ENCODE peak calls at places on chromosomes 7 and 10, in four cellular contexts. X is heart left ventricle, B is breast epithelium, U is adrenal gland. J is an unnamed sample.
A peak's percentile ranks its signal among the peaks of the same experiment; 100 is the strongest.

GRCh38 chr10:124145109-124145860 is 51.9 kb upstream of the CHST15 start:
- DNase-seq in X (peak; percentile 80), B (no peak), U (peak; percentile 41), J (no peak)

GRCh38 chr10:49205206-49205605 is 17.0 kb upstream of the TMEM273 start:
- DNase-seq in X (no peak), B (no peak), U (no peak), J (no peak)

GRCh38 chr7:94823952-94824351 is 83.4 kb upstream of the PPP1R9A start:
- DNase-seq in X (no peak), B (no peak), U (no peak), J (peak; percentile 1)

GRCh38 chr10:131109746-131110145 is 201.8 kb downstream of the TCERG1L start:
- DNase-seq in X (no peak), B (no peak), U (no peak), J (no peak)

GRCh38 chr10:102674566-102674965 is 30.3 kb downstream of the TRIM8 start:
- DNase-seq in X (no peak), B (no peak), U (no peak), J (no peak)

GRCh38 chr10:124221356-124222297 is 128.2 kb upstream of the CHST15 start:
- DNase-seq in X (no peak), B (no peak), U (no peak), J (no peak)

GRCh38 chr10:93666030-93666429 is 36.4 kb downstream of the FRA10AC1 start:
- DNase-seq in X (no peak), B (no peak), U (no peak), J (no peak)

GRCh38 chr10:71964669-71965515 is 697 bp downstream of the CHST3 start:
- DNase-seq in X (peak; percentile 74), B (no peak), U (peak; percentile 71), J (peak; percentile 76)

GRCh38 chr10:132591166-132591971 is 53.8 kb downstream of the INPP5A start:
- DNase-seq in X (no peak), B (no peak), U (peak; percentile 69), J (peak; percentile 66)

GRCh38 chr7:40824461-40824860 is 689.7 kb downstream of the SUGCT start:
- DNase-seq in X (no peak), B (no peak), U (no peak), J (peak; percentile 11)

GRCh38 chr7:41053830-41054229 is 649.1 kb downstream of the INHBA start:
- DNase-seq in X (no peak), B (no peak), U (no peak), J (peak; percentile 87)

GRCh38 chr7:31065840-31066239 is 13.7 kb downstream of the ADCYAP1R1 start:
- DNase-seq in X (no peak), B (no peak), U (no peak), J (no peak)

GRCh38 chr10:33145451-33146188 is 187.6 kb upstream of the ITGB1 start:
- DNase-seq in X (no peak), B (no peak), U (no peak), J (no peak)

GRCh38 chr10:11515596-11516418 is 95.6 kb downstream of the USP6NL start:
- DNase-seq in X (no peak), B (no peak), U (peak; percentile 49), J (peak; percentile 70)

GRCh38 chr10:102919237-102919959 is 1.3 kb downstream of the CNNM2 start:
- DNase-seq in X (peak; percentile 65), B (peak; percentile 58), U (peak; percentile 48), J (peak; percentile 25)

GRCh38 chr7:520503-521161 is 986 bp upstream of the PDGFA start:
- DNase-seq in X (no peak), B (no peak), U (no peak), J (no peak)

GRCh38 chr10:60384708-60385398 is 4.8 kb downstream of the ANK3 start:
- DNase-seq in X (no peak), B (no peak), U (no peak), J (peak; percentile 98)

GRCh38 chr10:73999703-74000102 is 1.8 kb downstream of the VCL start:
- DNase-seq in X (no peak), B (no peak), U (no peak), J (peak; percentile 59)

GRCh38 chr10:116538461-116538860 is 7.3 kb upstream of the PNLIP start:
- DNase-seq in X (no peak), B (no peak), U (no peak), J (peak; percentile 7)

GRCh38 chr10:128024426-128024825 is 101.8 kb downstream of the MKI67 start:
- DNase-seq in X (no peak), B (no peak), U (no peak), J (no peak)

GRCh38 chr7:35716038-35716803 is 21.3 kb upstream of the HERPUD2 start:
- DNase-seq in X (no peak), B (no peak), U (no peak), J (peak; percentile 54)

GRCh38 chr10:93742633-93743349 is 14.9 kb upstream of the LGI1 start:
- DNase-seq in X (no peak), B (no peak), U (no peak), J (no peak)

GRCh38 chr10:24920907-24921881 is 31.2 kb downstream of the PRTFDC1 start:
- DNase-seq in X (no peak), B (no peak), U (peak; percentile 78), J (peak; percentile 99)

DNA sequence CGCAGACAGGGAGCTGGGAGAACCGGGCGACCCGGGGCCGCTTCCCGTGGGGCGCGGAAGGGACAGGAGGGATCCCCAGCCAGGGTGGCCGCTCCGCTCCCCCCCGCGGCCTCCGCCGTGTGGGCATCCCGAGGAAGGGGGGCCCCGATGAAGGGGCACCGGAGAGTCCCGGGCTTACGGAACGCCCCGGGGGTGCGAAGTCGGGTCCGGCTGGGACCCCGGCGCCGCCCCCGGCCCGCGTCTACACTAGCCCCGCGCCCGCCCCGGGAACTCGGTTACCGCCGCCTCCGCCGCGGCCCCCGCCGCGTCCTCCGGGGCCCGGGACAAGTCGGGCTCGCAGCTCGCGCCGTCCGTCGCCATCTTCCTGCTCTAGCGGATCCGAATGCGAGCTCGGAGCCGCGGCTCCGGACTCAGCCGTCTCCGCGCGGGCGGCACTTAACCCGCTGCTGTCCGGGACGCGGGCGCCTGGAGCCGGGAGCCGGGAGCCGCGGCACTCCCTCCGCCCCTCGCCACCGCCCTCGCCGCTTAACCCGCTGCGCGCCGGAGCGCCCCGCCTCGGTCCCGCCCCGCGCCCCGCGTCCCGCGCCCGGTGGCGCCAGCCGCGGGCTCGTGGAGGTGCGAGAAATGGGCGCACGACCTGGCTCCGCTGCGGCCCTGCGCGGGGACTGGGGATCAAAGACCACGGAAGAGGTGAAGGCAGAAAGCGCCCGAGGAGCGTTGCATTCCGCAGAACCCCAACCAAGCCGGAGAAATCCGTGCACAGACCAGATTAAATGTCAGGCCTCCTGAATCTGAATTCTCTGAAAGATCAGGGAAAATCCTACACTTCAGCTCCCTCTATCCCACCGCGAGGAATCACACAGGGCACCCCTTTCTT is at the start of gene CTTNBP2:
- DNase-seq in X (peak; percentile 77), B (peak; percentile 53), U (peak; percentile 58), J (peak; percentile 59)
- TF ChIP-seq POLR2A in X (no peak), B (no peak), U (no peak), J (no peak)

GRCh38 chr10:3129581-3130340 is 42.8 kb downstream of the PITRM1 start:
- DNase-seq in X (no peak), B (no peak), U (no peak), J (no peak)

GRCh38 chr10:3131098-3131497 is 41.5 kb downstream of the PITRM1 start:
- DNase-seq in X (no peak), B (no peak), U (no peak), J (peak; percentile 65)

GRCh38 chr10:3128379-3129130 is 44.0 kb downstream of the PITRM1 start:
- DNase-seq in X (peak; percentile 22), B (no peak), U (no peak), J (no peak)

GRCh38 chr10:3133948-3134347 is 38.6 kb downstream of the PITRM1 start:
- DNase-seq in X (no peak), B (no peak), U (no peak), J (no peak)

GRCh38 chr10:3132036-3133025 is 40.3 kb downstream of the PITRM1 start:
- DNase-seq in X (no peak), B (no peak), U (no peak), J (no peak)
- TF ChIP-seq POLR2A in X (no peak), B (no peak), U (no peak), J (no peak)

GRCh38 chr7:32496052-32496813 is 944 bp downstream of the AVL9 start:
- DNase-seq in X (no peak), B (no peak), U (no peak), J (no peak)

GRCh38 chr7:32495298-32496051 is at the start of gene AVL9:
- DNase-seq in X (peak; percentile 99), B (peak; percentile 98), U (peak; percentile 99), J (peak; percentile 93)

GRCh38 chr7:32489788-32490126 is 423 bp downstream of the LSM5 start:
- DNase-seq in X (no peak), B (no peak), U (no peak), J (no peak)

GRCh38 chr7:32490127-32490796 is at the start of gene LSM5:
- DNase-seq in X (peak; percentile 93), B (peak; percentile 86), U (peak; percentile 90), J (peak; percentile 95)

GRCh38 chr7:32494946-32495297 is 367 bp upstream of the AVL9 start:
- DNase-seq in X (no peak), B (no peak), U (no peak), J (no peak)
- TF ChIP-seq POLR2A in X (no peak), B (peak; percentile 3), U (no peak), J (no peak)

GRCh38 chr7:24756989-24757798 is at the start of gene GSDME:
- DNase-seq in X (peak; percentile 77), B (no peak), U (peak; percentile 53), J (peak; percentile 59)
- TF ChIP-seq POLR2A in X (no peak), B (no peak), U (no peak), J (no peak)

GRCh38 chr7:139109188-139109982 is at the start of gene ZC3HAV1:
- DNase-seq in X (peak; percentile 92), B (peak; percentile 80), U (peak; percentile 81), J (peak; percentile 86)
- TF ChIP-seq POLR2A in X (no peak), B (peak; percentile 49), U (peak; percentile 78), J (peak; percentile 76)

GRCh38 chr7:121379930-121380329 is 16.2 kb downstream of the FAM3C start:
- DNase-seq in X (no peak), B (no peak), U (no peak), J (no peak)
- TF ChIP-seq POLR2A in X (no peak), B (no peak), U (no peak), J (no peak)